ENCODE peak calls at places on chromosome 15, in six cellular contexts. One of them, this sample, is unnamed.

GRCh38 chr15:65373163-65373651 is 4.6 kb downstream of the IGDCC3 start:
- DNase-seq in posterior vena cava: peak
- DNase-seq in Panc1: no peak
- DNase-seq in activated CD8-positive, alpha-beta memory T cell treated with anti-CD3 and anti-CD28 coated beads, Interleukin-2, amount 50 U/mL, for 48 hours: no peak
- DNase-seq in kidney glomerular epithelial cell: no peak
- DNase-seq in stimulated activated CD4-positive, alpha-beta T cell treated with anti-CD3 and anti-CD28 coated beads, Interleukin-1b, Interleukin-23, amount 100 ng/mL, for 1 hour: no peak
- DNase-seq in this sample: no peak

GRCh38 chr15:40871749-40872617 is 2.1 kb downstream of the RHOV start:
- DNase-seq in posterior vena cava: no peak
- DNase-seq in Panc1: no peak
- DNase-seq in activated CD8-positive, alpha-beta memory T cell treated with anti-CD3 and anti-CD28 coated beads, Interleukin-2, amount 50 U/mL, for 48 hours: no peak
- DNase-seq in kidney glomerular epithelial cell: no peak
- DNase-seq in stimulated activated CD4-positive, alpha-beta T cell treated with anti-CD3 and anti-CD28 coated beads, Interleukin-1b, Interleukin-23, amount 100 ng/mL, for 1 hour: no peak
- DNase-seq in this sample: no peak

GRCh38 chr15:94412979-94413741 is 181.8 kb downstream of the MCTP2 start:
- DNase-seq in posterior vena cava: no peak
- DNase-seq in Panc1: peak
- DNase-seq in activated CD8-positive, alpha-beta memory T cell treated with anti-CD3 and anti-CD28 coated beads, Interleukin-2, amount 50 U/mL, for 48 hours: no peak
- DNase-seq in kidney glomerular epithelial cell: peak
- DNase-seq in stimulated activated CD4-positive, alpha-beta T cell treated with anti-CD3 and anti-CD28 coated beads, Interleukin-1b, Interleukin-23, amount 100 ng/mL, for 1 hour: no peak
- DNase-seq in this sample: no peak

GRCh38 chr15:100461049-100461448 is 67.7 kb downstream of the CERS3 start:
- DNase-seq in posterior vena cava: no peak
- DNase-seq in Panc1: no peak
- DNase-seq in activated CD8-positive, alpha-beta memory T cell treated with anti-CD3 and anti-CD28 coated beads, Interleukin-2, amount 50 U/mL, for 48 hours: no peak
- DNase-seq in kidney glomerular epithelial cell: no peak
- DNase-seq in stimulated activated CD4-positive, alpha-beta T cell treated with anti-CD3 and anti-CD28 coated beads, Interleukin-1b, Interleukin-23, amount 100 ng/mL, for 1 hour: no peak
- DNase-seq in this sample: no peak

GRCh38 chr15:89115547-89115946 is 27.3 kb downstream of the ABHD2 start:
- DNase-seq in posterior vena cava: no peak
- DNase-seq in Panc1: no peak
- DNase-seq in activated CD8-positive, alpha-beta memory T cell treated with anti-CD3 and anti-CD28 coated beads, Interleukin-2, amount 50 U/mL, for 48 hours: no peak
- DNase-seq in kidney glomerular epithelial cell: no peak
- DNase-seq in stimulated activated CD4-positive, alpha-beta T cell treated with anti-CD3 and anti-CD28 coated beads, Interleukin-1b, Interleukin-23, amount 100 ng/mL, for 1 hour: no peak
- DNase-seq in this sample: no peak

GRCh38 chr15:94203321-94203720 is 28.0 kb upstream of the MCTP2 start:
- DNase-seq in posterior vena cava: no peak
- DNase-seq in Panc1: no peak
- DNase-seq in activated CD8-positive, alpha-beta memory T cell treated with anti-CD3 and anti-CD28 coated beads, Interleukin-2, amount 50 U/mL, for 48 hours: no peak
- DNase-seq in kidney glomerular epithelial cell: no peak
- DNase-seq in stimulated activated CD4-positive, alpha-beta T cell treated with anti-CD3 and anti-CD28 coated beads, Interleukin-1b, Interleukin-23, amount 100 ng/mL, for 1 hour: no peak
- DNase-seq in this sample: no peak

GRCh38 chr15:62212746-62213145 is 47.7 kb upstream of the C2CD4B start:
- DNase-seq in posterior vena cava: no peak
- DNase-seq in Panc1: no peak
- DNase-seq in activated CD8-positive, alpha-beta memory T cell treated with anti-CD3 and anti-CD28 coated beads, Interleukin-2, amount 50 U/mL, for 48 hours: no peak
- DNase-seq in kidney glomerular epithelial cell: no peak
- DNase-seq in stimulated activated CD4-positive, alpha-beta T cell treated with anti-CD3 and anti-CD28 coated beads, Interleukin-1b, Interleukin-23, amount 100 ng/mL, for 1 hour: no peak
- DNase-seq in this sample: no peak

GRCh38 chr15:99564221-99565030 is 1.4 kb upstream of the MEF2A start:
- DNase-seq in posterior vena cava: no peak
- DNase-seq in Panc1: no peak
- DNase-seq in activated CD8-positive, alpha-beta memory T cell treated with anti-CD3 and anti-CD28 coated beads, Interleukin-2, amount 50 U/mL, for 48 hours: peak
- DNase-seq in kidney glomerular epithelial cell: peak
- DNase-seq in stimulated activated CD4-positive, alpha-beta T cell treated with anti-CD3 and anti-CD28 coated beads, Interleukin-1b, Interleukin-23, amount 100 ng/mL, for 1 hour: no peak
- DNase-seq in this sample: peak

GRCh38 chr15:25177955-25178801 is 223.4 kb downstream of the SNRPN start:
- DNase-seq in posterior vena cava: peak
- DNase-seq in Panc1: no peak
- DNase-seq in activated CD8-positive, alpha-beta memory T cell treated with anti-CD3 and anti-CD28 coated beads, Interleukin-2, amount 50 U/mL, for 48 hours: peak
- DNase-seq in kidney glomerular epithelial cell: no peak
- DNase-seq in stimulated activated CD4-positive, alpha-beta T cell treated with anti-CD3 and anti-CD28 coated beads, Interleukin-1b, Interleukin-23, amount 100 ng/mL, for 1 hour: no peak
- DNase-seq in this sample: no peak